ENCODE peak calls at places on chromosomes 16 and 17, in six cellular contexts. F is A549; X is stimulated activated CD4-positive, alpha-beta T cell treated with anti-CD3 and anti-CD28 coated beads, TNF-alpha, amount 100 ng/mL, for 48 hours; U is fibroblast of lung; L is GM23338; H is hepatic stellate cell. D is an unnamed sample.

GRCh38 chr16:4883501-4883900 is 36.2 kb downstream of the UBN1 start:
- DNase-seq in X (no peak), F (no peak), U (no peak), L (no peak), H (no peak), D (no peak)

GRCh38 chr17:59547131-59547915 is 18.1 kb upstream of the DHX40 start:
- DNase-seq in L (peak), U (peak), X (no peak), H (no peak), F (no peak), D (peak)

GRCh38 chr17:49074851-49075540 is 57.6 kb upstream of the B4GALNT2 start:
- DNase-seq in U (peak), F (no peak), L (no peak), H (no peak), X (no peak), D (peak)

GRCh38 chr16:86343111-86343642 is 167.2 kb upstream of the FOXF1 start:
- DNase-seq in L (no peak), U (peak), X (no peak), H (peak), F (no peak), D (peak)

GRCh38 chr17:31792007-31792585 is 66.9 kb downstream of the COPRS start:
- DNase-seq in U (no peak), F (no peak), L (no peak), X (no peak), H (no peak), D (no peak)

GRCh38 chr17:44859701-44860100 is 12.0 kb downstream of the HIGD1B start:
- DNase-seq in U (no peak), X (no peak), F (no peak), H (no peak), L (no peak), D (no peak)

GRCh38 chr16:26360867-26361266 is 669.1 kb downstream of the HS3ST4 start:
- DNase-seq in U (no peak), L (no peak), F (no peak), X (no peak), H (no peak), D (no peak)

GRCh38 chr17:8005951-8006730 is 3.7 kb downstream of the GUCY2D start:
- DNase-seq in X (no peak), U (no peak), F (no peak), L (peak), H (no peak), D (no peak)

GRCh38 chr17:1727876-1728630 is 3.5 kb downstream of the WDR81 start:
- DNase-seq in F (no peak), L (no peak), U (no peak), X (no peak), H (no peak), D (no peak)

GRCh38 chr17:28482551-28483199 is 9.2 kb downstream of the SLC13A2 start:
- DNase-seq in H (no peak), F (no peak), U (no peak), L (no peak), X (no peak), D (no peak)

GRCh38 chr17:50785942-50786570 is 18.7 kb upstream of the ANKRD40CL start:
- DNase-seq in X (no peak), U (peak), H (peak), L (no peak), F (no peak), D (peak)

GRCh38 chr17:63222655-63223054 is 223.5 kb downstream of the CYB561 start:
- DNase-seq in U (peak), L (peak), H (no peak), X (no peak), F (no peak), D (peak)

GRCh38 chr16:78932395-78932794 is 668.1 kb downstream of the MAF start:
- DNase-seq in L (no peak), X (no peak), H (no peak), U (no peak), F (no peak), D (no peak)

GRCh38 chr17:29048440-29049360 is 5.8 kb downstream of the PIPOX start:
- DNase-seq in F (no peak), X (no peak), H (no peak), L (peak), U (peak), D (no peak)

GRCh38 chr17:79943354-79944241 is 92.1 kb downstream of the TBC1D16 start:
- DNase-seq in L (no peak), H (no peak), U (no peak), X (no peak), F (no peak), D (no peak)

GRCh38 chr17:80885922-80886582 is 105.6 kb upstream of the CHMP6 start:
- DNase-seq in U (no peak), F (no peak), L (no peak), H (no peak), X (no peak), D (no peak)

GRCh38 chr16:3101841-3102470 is 2.9 kb upstream of the ZSCAN10 start:
- DNase-seq in H (no peak), L (peak), X (no peak), U (no peak), F (no peak), D (no peak)

GRCh38 chr16:12358898-12359297 is 382.4 kb downstream of the SNX29 start:
- DNase-seq in U (no peak), H (no peak), X (no peak), F (no peak), L (no peak), D (no peak)

GRCh38 chr17:332558-333322 is 19.9 kb downstream of the RPH3AL start:
- DNase-seq in X (no peak), F (no peak), U (peak), H (no peak), L (no peak), D (peak)

GRCh38 chr16:75622762-75623605 is at the start of gene ADAT1:
- DNase-seq in H (peak), F (peak), X (peak), U (peak), L (peak), D (peak)

GRCh38 chr16:17526956-17527355 is 56.2 kb upstream of the XYLT1 start:
- DNase-seq in H (no peak), F (no peak), U (no peak), X (no peak), L (no peak), D (no peak)

GRCh38 chr17:76866774-76867577 is 1.2 kb upstream of the MGAT5B start:
- DNase-seq in F (no peak), L (no peak), U (peak), H (peak), X (no peak), D (peak)

GRCh38 chr16:674968-675883 is at the start of gene RHBDL1:
- DNase-seq in X (no peak), F (no peak), U (peak), L (peak), H (no peak), D (peak)

GRCh38 chr17:78940708-78941107 is 15.5 kb upstream of the TIMP2 start:
- DNase-seq in U (peak), L (peak), H (no peak), F (no peak), X (no peak), D (no peak)

GRCh38 chr16:56013962-56014552 is 138.9 kb upstream of the CES5A start:
- DNase-seq in H (no peak), U (no peak), X (peak), L (peak), F (no peak), D (peak)

D was measured in fibroblast of the aortic adventitia.